ENCODE peak calls at places on chromosomes 4 and X, in four cellular contexts. One of them, this sample, is unnamed.
A peak's percentile ranks its signal among the peaks of the same experiment; 100 is the strongest.

GRCh38 chr4:177064724-177065394 is 244.8 kb upstream of the NEIL3 start:
- DNase-seq in PC-3: no peak
- DNase-seq in mammary epithelial cell: no peak
- DNase-seq in cardiac muscle cell: no peak
- DNase-seq in this sample: no peak

GRCh38 chrX:107766470-107767140 is 9.0 kb downstream of the TSC22D3 start:
- DNase-seq in cardiac muscle cell: no peak
- DNase-seq in PC-3: peak; percentile 70
- DNase-seq in mammary epithelial cell: peak; percentile 42
- DNase-seq in this sample: peak; percentile 54

GRCh38 chr4:55032179-55032578 is 93.2 kb downstream of the KDR start:
- DNase-seq in PC-3: no peak
- DNase-seq in mammary epithelial cell: no peak
- DNase-seq in cardiac muscle cell: no peak
- DNase-seq in this sample: no peak

GRCh38 chrX:2584216-2584615 is 83.4 kb upstream of the DHRSX start:
- DNase-seq in cardiac muscle cell: peak; percentile 26
- DNase-seq in mammary epithelial cell: no peak
- DNase-seq in PC-3: no peak
- DNase-seq in this sample: no peak

GRCh38 chrX:10750581-10750980 is 130.2 kb upstream of the MID1 start:
- DNase-seq in PC-3: no peak
- DNase-seq in mammary epithelial cell: no peak
- DNase-seq in cardiac muscle cell: no peak
- DNase-seq in this sample: no peak

GRCh38 chrX:114675365-114675764 is 91.5 kb downstream of the HTR2C start:
- DNase-seq in PC-3: peak; percentile 47
- DNase-seq in mammary epithelial cell: no peak
- DNase-seq in cardiac muscle cell: no peak
- DNase-seq in this sample: no peak

GRCh38 chr4:6939761-6940743 is 30.4 kb downstream of the TBC1D14 start:
- DNase-seq in cardiac muscle cell: no peak
- DNase-seq in mammary epithelial cell: no peak
- DNase-seq in PC-3: no peak
- DNase-seq in this sample: no peak

GRCh38 chr4:8115916-8116315 is 42.7 kb downstream of the ABLIM2 start:
- DNase-seq in PC-3: no peak
- DNase-seq in cardiac muscle cell: no peak
- DNase-seq in mammary epithelial cell: no peak
- DNase-seq in this sample: no peak

GRCh38 chr4:140928880-140929279 is 172.7 kb upstream of the TBC1D9 start:
- DNase-seq in cardiac muscle cell: no peak
- DNase-seq in PC-3: peak; percentile 41
- DNase-seq in mammary epithelial cell: no peak
- DNase-seq in this sample: no peak

GRCh38 chr4:39526810-39527295 is 386 bp downstream of the UGDH start:
- DNase-seq in PC-3: peak; percentile 3
- DNase-seq in cardiac muscle cell: no peak
- DNase-seq in mammary epithelial cell: no peak
- DNase-seq in this sample: no peak

GRCh38 chr4:113445286-113445685 is 316.3 kb downstream of the CAMK2D start:
- DNase-seq in PC-3: peak; percentile 82
- DNase-seq in mammary epithelial cell: peak; percentile 97
- DNase-seq in cardiac muscle cell: no peak
- DNase-seq in this sample: peak; percentile 36

GRCh38 chrX:47687249-47687648 is 28.3 kb upstream of the UXT start:
- DNase-seq in PC-3: peak; percentile 72
- DNase-seq in mammary epithelial cell: no peak
- DNase-seq in cardiac muscle cell: no peak
- DNase-seq in this sample: peak; percentile 5

GRCh38 chr4:74109116-74109791 is 10.3 kb upstream of the CXCL2 start:
- DNase-seq in PC-3: peak; percentile 99
- DNase-seq in cardiac muscle cell: peak; percentile 20
- DNase-seq in mammary epithelial cell: peak; percentile 98
- DNase-seq in this sample: peak; percentile 80

GRCh38 chr4:44447563-44448504 is 775 bp downstream of the KCTD8 start:
- DNase-seq in mammary epithelial cell: peak; percentile 20
- DNase-seq in cardiac muscle cell: peak; percentile 59
- DNase-seq in PC-3: peak; percentile 4
- DNase-seq in this sample: peak; percentile 16

GRCh38 chrX:34629572-34629971 is 27.5 kb downstream of the TMEM47 start:
- DNase-seq in mammary epithelial cell: no peak
- DNase-seq in cardiac muscle cell: no peak
- DNase-seq in PC-3: no peak
- DNase-seq in this sample: no peak

GRCh38 chrX:1483843-1484637 is 31.3 kb upstream of the ASMTL start:
- DNase-seq in PC-3: no peak
- DNase-seq in mammary epithelial cell: no peak
- DNase-seq in cardiac muscle cell: no peak
- DNase-seq in this sample: no peak

GRCh38 chr4:8105303-8106100 is 53.1 kb downstream of the ABLIM2 start:
- DNase-seq in mammary epithelial cell: no peak
- DNase-seq in cardiac muscle cell: no peak
- DNase-seq in PC-3: no peak
- DNase-seq in this sample: no peak

GRCh38 chrX:49066278-49066677 is 7.5 kb downstream of the CCDC120 start:
- DNase-seq in PC-3: no peak
- DNase-seq in mammary epithelial cell: no peak
- DNase-seq in cardiac muscle cell: no peak
- DNase-seq in this sample: no peak
- H3K27ac ChIP-seq in PC-3: no peak overlapping the region
- H3K27ac ChIP-seq in mammary epithelial cell: no peak overlapping the region
- H3K27ac ChIP-seq in cardiac muscle cell: no peak overlapping the region
- H3K27ac ChIP-seq in this sample: no peak overlapping the region

GRCh38 chrX:115989686-115990085 is 180.9 kb upstream of the AGTR2 start:
- DNase-seq in mammary epithelial cell: no peak
- DNase-seq in PC-3: no peak
- DNase-seq in cardiac muscle cell: no peak
- DNase-seq in this sample: no peak

DNA sequence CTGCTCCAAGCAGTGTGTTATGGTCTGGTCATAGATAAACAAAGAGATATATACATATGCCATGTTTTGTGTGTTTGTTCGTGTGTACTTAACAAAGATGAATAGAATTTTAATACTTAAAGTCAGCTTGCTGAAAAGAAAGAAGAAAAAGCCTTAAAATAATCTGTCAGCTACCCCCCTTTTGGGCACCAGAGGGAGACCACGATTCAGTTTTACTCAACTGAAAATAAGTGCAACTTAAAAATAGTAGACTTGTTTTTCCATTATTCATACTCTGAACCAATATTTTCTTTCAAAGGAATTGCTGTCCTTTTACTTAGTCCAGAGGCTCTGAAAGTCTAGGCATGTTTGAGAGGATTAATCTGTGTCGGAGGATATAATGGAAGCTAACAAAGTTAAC is 181.7 kb upstream of the AGTR2 start:
- DNase-seq in PC-3: peak; percentile 37
- DNase-seq in mammary epithelial cell: no peak
- DNase-seq in cardiac muscle cell: no peak
- DNase-seq in this sample: no peak
- TF ChIP-seq CTCF in PC-3: peak; percentile 64
- TF ChIP-seq CTCF in mammary epithelial cell: no peak
- TF ChIP-seq CTCF in cardiac muscle cell: no peak
- TF ChIP-seq CTCF in this sample: no peak

DNA sequence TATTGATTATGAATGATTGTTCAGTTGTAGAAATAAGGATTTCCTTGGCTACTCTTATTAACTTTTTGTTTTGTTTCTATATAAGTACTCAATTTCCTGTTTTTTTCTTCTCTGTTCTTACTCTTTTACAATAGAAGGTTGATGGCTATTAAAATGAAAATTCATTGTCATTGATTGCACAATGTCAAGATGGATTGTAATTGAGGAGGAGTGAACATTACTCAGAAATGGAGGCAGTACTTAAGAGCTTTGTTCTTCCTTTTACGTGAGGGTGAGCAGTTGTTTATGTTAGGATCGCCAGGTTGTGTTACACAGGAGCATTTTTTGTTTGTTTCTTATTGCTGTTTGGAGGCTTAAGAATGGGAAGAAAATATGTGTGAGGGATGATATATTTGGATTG is 2062.4 kb downstream of the ARAP2 start:
- DNase-seq in PC-3: peak; percentile 69
- DNase-seq in cardiac muscle cell: no peak
- DNase-seq in mammary epithelial cell: peak; percentile 63
- DNase-seq in this sample: no peak
- H3K27ac ChIP-seq in PC-3: peak overlapping the region; percentile 91
- H3K27ac ChIP-seq in cardiac muscle cell: no peak overlapping the region
- H3K27ac ChIP-seq in mammary epithelial cell: peak overlapping the region; percentile 71
- H3K27ac ChIP-seq in this sample: no peak overlapping the region

DNA sequence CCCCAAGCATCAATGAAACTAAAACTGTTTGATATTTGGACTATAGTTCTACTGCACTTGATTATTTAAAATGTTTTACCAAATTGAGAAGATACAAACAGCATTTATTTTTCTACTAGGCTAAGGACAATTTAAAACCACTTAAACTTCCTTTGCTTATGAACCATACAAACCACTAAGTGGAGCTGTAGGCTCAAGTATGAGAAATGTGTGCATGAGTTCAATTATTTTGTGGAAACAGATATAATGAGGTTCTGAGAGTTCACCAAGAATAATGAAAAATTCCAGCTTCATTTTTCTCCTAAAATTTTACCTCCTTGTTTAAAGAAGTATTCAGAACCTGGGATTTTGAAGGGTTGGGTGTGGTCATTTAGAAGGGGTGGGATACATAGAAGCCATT is 63.1 kb downstream of the SERPINA7 start:
- DNase-seq in mammary epithelial cell: peak; percentile 14
- DNase-seq in cardiac muscle cell: peak; percentile 20
- DNase-seq in PC-3: peak; percentile 50
- DNase-seq in this sample: no peak
- TF ChIP-seq CTCF in mammary epithelial cell: peak; percentile 34
- TF ChIP-seq CTCF in cardiac muscle cell: peak; percentile 24
- TF ChIP-seq CTCF in PC-3: peak; percentile 65
- TF ChIP-seq CTCF in this sample: no peak

GRCh38 chrX:136146614-136147319 is 566 bp upstream of the FHL1 start:
- DNase-seq in mammary epithelial cell: no peak
- DNase-seq in PC-3: peak; percentile 7
- DNase-seq in cardiac muscle cell: peak; percentile 49
- DNase-seq in this sample: no peak
- H3K27ac ChIP-seq in mammary epithelial cell: no peak overlapping the region
- H3K27ac ChIP-seq in PC-3: no peak overlapping the region
- H3K27ac ChIP-seq in cardiac muscle cell: no peak overlapping the region
- H3K27ac ChIP-seq in this sample: peak overlapping the region; percentile 75

GRCh38 chr4:48558026-48558425 is 68.0 kb downstream of the ZAR1 start:
- DNase-seq in cardiac muscle cell: no peak
- DNase-seq in mammary epithelial cell: no peak
- DNase-seq in PC-3: no peak
- DNase-seq in this sample: no peak

GRCh38 chr4:48553720-48554119 is 63.7 kb downstream of the ZAR1 start:
- DNase-seq in cardiac muscle cell: no peak
- DNase-seq in PC-3: no peak
- DNase-seq in mammary epithelial cell: no peak
- DNase-seq in this sample: no peak

GRCh38 chr4:48556268-48556667 is 66.2 kb downstream of the ZAR1 start:
- DNase-seq in mammary epithelial cell: no peak
- DNase-seq in PC-3: no peak
- DNase-seq in cardiac muscle cell: no peak
- DNase-seq in this sample: no peak

GRCh38 chr4:48554606-48555005 is 64.6 kb downstream of the ZAR1 start:
- DNase-seq in mammary epithelial cell: no peak
- DNase-seq in PC-3: no peak
- DNase-seq in cardiac muscle cell: no peak
- DNase-seq in this sample: no peak

GRCh38 chr4:48557478-48557877 is 67.4 kb downstream of the ZAR1 start:
- DNase-seq in cardiac muscle cell: no peak
- DNase-seq in mammary epithelial cell: no peak
- DNase-seq in PC-3: peak; percentile 13
- DNase-seq in this sample: peak; percentile 4
- TF ChIP-seq CTCF in cardiac muscle cell: peak; percentile 16
- TF ChIP-seq CTCF in mammary epithelial cell: peak; percentile 18
- TF ChIP-seq CTCF in PC-3: peak; percentile 50
- TF ChIP-seq CTCF in this sample: peak; percentile 14

GRCh38 chr4:183722738-183723560 is 63.9 kb downstream of the TRAPPC11 start:
- DNase-seq in PC-3: peak; percentile 75
- DNase-seq in mammary epithelial cell: peak; percentile 75
- DNase-seq in cardiac muscle cell: peak; percentile 67
- DNase-seq in this sample: peak; percentile 54
- H3K27ac ChIP-seq in PC-3: peak overlapping the region; percentile 76
- H3K27ac ChIP-seq in mammary epithelial cell: no peak overlapping the region
- H3K27ac ChIP-seq in cardiac muscle cell: no peak overlapping the region
- H3K27ac ChIP-seq in this sample: peak overlapping the region; percentile 29

DNA sequence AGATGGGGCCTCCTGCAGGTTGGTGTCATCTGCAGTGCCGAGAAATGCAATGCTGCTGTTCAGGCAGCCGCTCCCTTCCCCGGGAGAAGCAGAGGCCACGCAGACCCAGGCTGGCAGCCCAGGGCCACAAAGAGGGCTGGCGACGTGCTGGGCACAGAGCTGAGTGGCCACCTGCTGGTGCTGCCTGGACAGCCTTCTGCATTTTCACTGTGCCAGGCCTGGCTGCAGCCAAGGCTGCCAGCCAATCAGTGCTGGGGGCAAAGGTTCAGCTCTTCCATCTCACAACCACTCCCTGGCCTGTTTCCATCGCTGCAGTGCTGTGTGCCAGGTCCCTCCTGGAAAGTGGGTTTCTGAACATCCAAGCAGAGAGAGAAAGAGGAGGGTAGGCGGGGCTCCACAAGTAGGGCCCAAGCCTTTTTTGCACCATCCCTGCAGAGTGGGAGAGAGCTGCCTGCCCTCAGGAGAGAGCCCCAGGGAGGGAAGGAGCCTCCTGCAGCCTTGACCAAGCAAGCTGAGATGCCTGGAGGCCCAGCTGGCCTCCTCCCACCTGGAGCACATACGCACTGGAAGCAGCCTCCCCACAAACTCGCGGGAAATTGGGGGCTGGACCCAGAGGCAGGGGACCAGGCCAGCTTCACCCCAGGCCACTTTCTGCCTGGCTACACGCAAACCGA is 20.1 kb downstream of the ADRA2C start:
- DNase-seq in cardiac muscle cell: no peak
- DNase-seq in mammary epithelial cell: no peak
- DNase-seq in PC-3: peak; percentile 4
- DNase-seq in this sample: no peak
- TF ChIP-seq CTCF in cardiac muscle cell: no peak
- TF ChIP-seq CTCF in mammary epithelial cell: no peak
- TF ChIP-seq CTCF in PC-3: no peak
- TF ChIP-seq CTCF in this sample: no peak

GRCh38 chr4:156934259-156934635 is 37.4 kb downstream of the PDGFC start:
- DNase-seq in PC-3: no peak
- DNase-seq in mammary epithelial cell: no peak
- DNase-seq in cardiac muscle cell: no peak
- DNase-seq in this sample: no peak
- H3K27ac ChIP-seq in PC-3: peak overlapping the region; percentile 94
- H3K27ac ChIP-seq in mammary epithelial cell: peak overlapping the region; percentile 96
- H3K27ac ChIP-seq in cardiac muscle cell: no peak overlapping the region
- H3K27ac ChIP-seq in this sample: no peak overlapping the region

GRCh38 chr4:95156452-95156765 is 392.4 kb downstream of the UNC5C start:
- DNase-seq in mammary epithelial cell: no peak
- DNase-seq in cardiac muscle cell: no peak
- DNase-seq in PC-3: no peak
- DNase-seq in this sample: no peak
- TF ChIP-seq CTCF in mammary epithelial cell: no peak
- TF ChIP-seq CTCF in cardiac muscle cell: no peak
- TF ChIP-seq CTCF in PC-3: no peak
- TF ChIP-seq CTCF in this sample: peak; percentile 28

This sample was measured in RWPE1.